ENCODE peak calls at places on chromosomes 6 and 20, in seven cellular contexts. One of them, this sample, is unnamed.

GRCh38 chr6:40713002-40713719 is 126.0 kb upstream of the LRFN2 start:
- DNase-seq in RCC 7860: no peak
- DNase-seq in SHP77: peak; percentile 24
- DNase-seq in cerebellar cortex: no peak
- DNase-seq in EL: peak; percentile 8
- DNase-seq in erythroblast: peak; percentile 55
- DNase-seq in fibroblast of the conjunctiva: no peak
- DNase-seq in this sample: no peak

GRCh38 chr6:894274-894673 is 201.3 kb upstream of the EXOC2 start:
- DNase-seq in SHP77: no peak
- DNase-seq in erythroblast: no peak
- DNase-seq in EL: no peak
- DNase-seq in RCC 7860: no peak
- DNase-seq in fibroblast of the conjunctiva: no peak
- DNase-seq in cerebellar cortex: no peak
- DNase-seq in this sample: no peak

GRCh38 chr6:138593100-138593877 is 94.0 kb upstream of the NHSL1 start:
- DNase-seq in erythroblast: no peak
- DNase-seq in fibroblast of the conjunctiva: peak; percentile 88
- DNase-seq in RCC 7860: peak; percentile 75
- DNase-seq in EL: peak; percentile 95
- DNase-seq in SHP77: peak; percentile 41
- DNase-seq in cerebellar cortex: no peak
- DNase-seq in this sample: peak; percentile 75

GRCh38 chr20:63572788-63573738 is 976 bp downstream of the HELZ2 start:
- DNase-seq in erythroblast: peak; percentile 21
- DNase-seq in EL: no peak
- DNase-seq in SHP77: no peak
- DNase-seq in cerebellar cortex: no peak
- DNase-seq in RCC 7860: no peak
- DNase-seq in fibroblast of the conjunctiva: no peak
- DNase-seq in this sample: no peak

GRCh38 chr6:21995318-21995717 is 301.5 kb downstream of the PRL start:
- DNase-seq in SHP77: no peak
- DNase-seq in fibroblast of the conjunctiva: no peak
- DNase-seq in cerebellar cortex: no peak
- DNase-seq in EL: no peak
- DNase-seq in erythroblast: no peak
- DNase-seq in RCC 7860: no peak
- DNase-seq in this sample: no peak

GRCh38 chr6:19838442-19839236 is 1.5 kb downstream of the ID4 start:
- DNase-seq in RCC 7860: peak; percentile 58
- DNase-seq in erythroblast: no peak
- DNase-seq in EL: peak; percentile 21
- DNase-seq in fibroblast of the conjunctiva: no peak
- DNase-seq in cerebellar cortex: peak; percentile 57
- DNase-seq in SHP77: peak; percentile 58
- DNase-seq in this sample: no peak

GRCh38 chr6:133671376-133671775 is 217.5 kb upstream of the TCF21 start:
- DNase-seq in erythroblast: no peak
- DNase-seq in RCC 7860: no peak
- DNase-seq in cerebellar cortex: no peak
- DNase-seq in SHP77: no peak
- DNase-seq in EL: no peak
- DNase-seq in fibroblast of the conjunctiva: no peak
- DNase-seq in this sample: no peak

GRCh38 chr20:45070932-45071632 is 29.8 kb downstream of the KCNS1 start:
- DNase-seq in EL: peak; percentile 48
- DNase-seq in fibroblast of the conjunctiva: no peak
- DNase-seq in erythroblast: peak; percentile 12
- DNase-seq in RCC 7860: no peak
- DNase-seq in cerebellar cortex: no peak
- DNase-seq in SHP77: no peak
- DNase-seq in this sample: peak; percentile 77

GRCh38 chr20:58712823-58713731 is 20.5 kb downstream of the NPEPL1 start:
- DNase-seq in SHP77: no peak
- DNase-seq in erythroblast: no peak
- DNase-seq in fibroblast of the conjunctiva: no peak
- DNase-seq in EL: no peak
- DNase-seq in RCC 7860: no peak
- DNase-seq in cerebellar cortex: no peak
- DNase-seq in this sample: peak; percentile 11

GRCh38 chr20:13777171-13777601 is 7.5 kb downstream of the ESF1 start:
- DNase-seq in cerebellar cortex: no peak
- DNase-seq in RCC 7860: no peak
- DNase-seq in EL: peak; percentile 21
- DNase-seq in fibroblast of the conjunctiva: no peak
- DNase-seq in SHP77: no peak
- DNase-seq in erythroblast: no peak
- DNase-seq in this sample: no peak